ENCODE peak calls at places on chromosome X, in eight cellular contexts. Q, F, K, E, D, J, U and N are unnamed samples.

GRCh38 chrX:134718329-134719317 is 60.4 kb upstream of the PLAC1 start:
- DNase-seq in Q (peak; percentile 51), F (no peak), K (peak; percentile 26), E (no peak), D (peak; percentile 27), J (peak; percentile 54), U (peak; percentile 95), N (peak; percentile 41)

GRCh38 chrX:46327229-46328081 is 217.8 kb downstream of the ZNF674 start:
- DNase-seq in Q (peak; percentile 61), F (no peak), K (no peak), E (no peak), D (no peak), J (peak; percentile 76), U (no peak), N (no peak)

GRCh38 chrX:132671229-132671641 is 182.4 kb upstream of the MBNL3 start:
- DNase-seq in Q (no peak), F (no peak), K (no peak), E (no peak), D (no peak), J (no peak), U (peak; percentile 4), N (no peak)

GRCh38 chrX:37599735-37600134 is 28.3 kb downstream of the LANCL3 start:
- DNase-seq in Q (peak; percentile 54), F (no peak), K (no peak), E (no peak), D (no peak), J (no peak), U (no peak), N (no peak)

GRCh38 chrX:112818114-112819012 is 22.3 kb downstream of the AMOT start:
- DNase-seq in Q (no peak), F (no peak), K (no peak), E (no peak), D (no peak), J (no peak), U (no peak), N (no peak)

GRCh38 chrX:23694606-23695005 is 27.3 kb downstream of the PRDX4 start:
- DNase-seq in Q (peak; percentile 48), F (peak; percentile 18), K (peak; percentile 67), E (no peak), D (peak; percentile 41), J (peak; percentile 21), U (peak; percentile 57), N (no peak)

GRCh38 chrX:45850775-45851433 is 650.2 kb upstream of the DIPK2B start:
- DNase-seq in Q (no peak), F (no peak), K (peak; percentile 28), E (peak; percentile 56), D (peak; percentile 19), J (no peak), U (peak; percentile 28), N (no peak)

GRCh38 chrX:131595120-131595519 is 51.2 kb downstream of the OR13H1 start:
- DNase-seq in Q (no peak), F (no peak), K (no peak), E (no peak), D (no peak), J (no peak), U (no peak), N (peak; percentile 6)

GRCh38 chrX:28670074-28670473 is 82.8 kb downstream of the IL1RAPL1 start:
- DNase-seq in Q (no peak), F (no peak), K (no peak), E (no peak), D (no peak), J (no peak), U (no peak), N (no peak)

GRCh38 chrX:2696698-2697215 is 5.7 kb downstream of the CD99 start:
- DNase-seq in Q (peak; percentile 41), F (no peak), K (no peak), E (no peak), D (no peak), J (no peak), U (peak; percentile 90), N (no peak)

GRCh38 chrX:119757979-119758681 is at the start of gene SOWAHD:
- DNase-seq in Q (peak; percentile 24), F (no peak), K (peak; percentile 47), E (peak; percentile 72), D (peak; percentile 18), J (no peak), U (no peak), N (peak; percentile 35)

GRCh38 chrX:1743105-1743504 is 128.2 kb downstream of the ASMT start:
- DNase-seq in Q (no peak), F (no peak), K (no peak), E (no peak), D (no peak), J (no peak), U (no peak), N (no peak)

GRCh38 chrX:129493643-129494042 is 29.6 kb downstream of the SMARCA1 start:
- DNase-seq in Q (no peak), F (no peak), K (no peak), E (no peak), D (no peak), J (no peak), U (peak; percentile 63), N (no peak)

GRCh38 chrX:109848451-109849050 is 115.5 kb upstream of the ACSL4 start:
- DNase-seq in Q (no peak), F (no peak), K (no peak), E (no peak), D (no peak), J (no peak), U (no peak), N (no peak)

GRCh38 chrX:136450050-136450830 is 37.5 kb upstream of the BRS3 start:
- DNase-seq in Q (no peak), F (no peak), K (no peak), E (no peak), D (no peak), J (no peak), U (peak; percentile 23), N (no peak)

DNA sequence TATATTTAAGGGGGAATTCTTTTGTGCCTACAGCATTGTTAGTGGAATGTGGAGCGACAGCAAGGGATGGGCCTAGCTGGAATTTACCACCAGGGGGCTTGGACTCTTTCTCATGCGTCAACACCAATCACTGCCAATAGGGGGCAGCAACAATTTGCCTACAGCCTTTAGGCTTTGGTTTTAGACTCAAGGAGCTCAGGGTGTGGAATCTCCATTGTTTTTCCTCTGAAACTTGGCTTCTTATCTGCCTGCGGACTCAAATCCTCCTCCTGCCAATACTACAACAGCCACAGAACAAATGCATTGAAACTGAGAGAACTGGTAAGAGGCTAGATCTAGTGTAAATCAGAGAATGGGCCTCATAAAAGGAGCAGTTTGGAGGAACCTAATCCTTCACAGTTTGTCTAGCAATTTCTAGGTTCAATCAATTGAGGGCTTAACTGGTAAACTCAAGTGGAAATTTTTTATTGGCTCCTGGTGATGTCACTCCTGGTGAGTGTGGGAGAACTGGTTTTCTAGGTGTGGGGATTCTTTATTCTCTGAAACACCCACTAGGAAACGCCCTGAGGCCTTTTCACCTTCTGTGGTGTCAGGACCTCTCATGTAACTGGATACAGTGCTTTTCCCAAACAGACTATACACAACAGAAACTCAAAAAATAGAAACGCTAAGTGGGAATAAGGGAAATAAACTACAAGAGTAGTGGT is 27.9 kb upstream of the TMSB4X start:
- DNase-seq in Q (peak; percentile 68), F (peak; percentile 34), K (peak; percentile 75), E (no peak), D (peak; percentile 61), J (peak; percentile 60), U (peak; percentile 82), N (no peak)
- TF ChIP-seq POLR2A in Q (no peak), F (no peak), K (no peak), E (no peak), D (no peak), J (no peak), U (no peak), N (no peak)

GRCh38 chrX:47482512-47483309 is at the start of gene ZNF41:
- DNase-seq in Q (peak; percentile 84), F (peak; percentile 34), K (peak; percentile 68), E (peak; percentile 78), D (peak; percentile 70), J (peak; percentile 74), U (peak; percentile 78), N (peak; percentile 46)
- TF ChIP-seq POLR2A in Q (peak; percentile 31), F (peak; percentile 30), K (no peak), E (peak; percentile 42), D (peak; percentile 42), J (no peak), U (no peak), N (peak; percentile 45)

GRCh38 chrX:149940015-149940716 is 1.9 kb upstream of the EOLA2 start:
- DNase-seq in Q (peak; percentile 98), F (peak; percentile 87), K (peak; percentile 96), E (peak; percentile 95), D (peak; percentile 94), J (peak; percentile 94), U (peak; percentile 98), N (peak; percentile 37)
- TF ChIP-seq POLR2A in Q (no peak), F (no peak), K (no peak), E (no peak), D (peak; percentile 38), J (no peak), U (peak; percentile 72), N (peak; percentile 15)

GRCh38 chrX:19343085-19343461 is 654 bp upstream of the PDHA1 start:
- DNase-seq in Q (no peak), F (no peak), K (no peak), E (no peak), D (no peak), J (no peak), U (no peak), N (no peak)

GRCh38 chrX:19344207-19344534 is 444 bp downstream of the PDHA1 start:
- DNase-seq in Q (peak; percentile 11), F (no peak), K (no peak), E (no peak), D (no peak), J (no peak), U (no peak), N (no peak)

GRCh38 chrX:19344661-19345060 is 934 bp downstream of the PDHA1 start:
- DNase-seq in Q (peak; percentile 60), F (no peak), K (no peak), E (no peak), D (no peak), J (no peak), U (no peak), N (no peak)

GRCh38 chrX:19342331-19342906 is 1.3 kb upstream of the PDHA1 start:
- DNase-seq in Q (peak; percentile 19), F (no peak), K (no peak), E (no peak), D (no peak), J (no peak), U (peak; percentile 34), N (no peak)

DNA sequence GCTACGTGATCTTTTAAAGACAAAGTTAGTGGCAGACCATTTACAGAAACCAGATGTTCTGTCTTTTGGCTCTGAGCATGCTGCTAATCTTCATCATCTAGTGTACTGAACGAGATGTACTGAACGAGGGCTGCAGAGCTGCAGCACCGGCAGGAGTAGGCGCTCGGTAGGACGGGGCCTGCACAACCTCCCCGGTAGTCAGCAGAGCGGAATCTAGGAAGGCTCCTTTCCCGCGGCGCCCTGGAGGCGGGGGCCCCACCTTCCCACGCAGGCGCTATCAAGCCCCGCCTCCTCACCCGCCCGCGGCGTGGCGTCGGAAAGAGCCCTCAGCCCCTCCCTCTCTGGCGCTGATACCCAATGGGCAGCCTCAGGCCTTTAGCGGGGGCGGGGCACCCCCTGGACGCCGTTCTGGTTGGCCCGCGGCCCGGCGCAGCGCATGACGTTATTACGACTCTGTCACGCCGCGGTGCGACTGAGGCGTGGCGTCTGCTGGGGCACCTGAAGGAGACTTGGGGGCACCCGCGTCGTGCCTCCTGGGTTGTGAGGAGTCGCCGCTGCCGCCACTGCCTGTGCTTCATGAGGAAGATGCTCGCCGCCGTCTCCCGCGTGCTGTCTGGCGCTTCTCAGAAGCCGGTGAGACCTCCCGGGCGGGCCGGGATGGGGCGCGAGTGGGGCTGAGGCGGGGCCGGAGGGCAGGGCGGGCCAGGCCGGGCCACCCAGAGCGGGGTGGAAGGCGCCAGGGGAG is at the start of gene PDHA1:
- DNase-seq in Q (peak; percentile 95), F (peak; percentile 84), K (peak; percentile 93), E (peak; percentile 96), D (peak; percentile 92), J (peak; percentile 79), U (peak; percentile 87), N (peak; percentile 33)
- TF ChIP-seq POLR2A in Q (peak; percentile 63), F (peak; percentile 76), K (peak; percentile 53), E (peak; percentile 74), D (peak; percentile 27), J (no peak), U (peak; percentile 71), N (peak; percentile 74)